ENCODE peak calls at places on chromosomes 1 and 21, in six cellular contexts. D is choroid plexus epithelial cell, O is esophagus squamous epithelium, M is GM12865, C is right atrium auricular region, B is lower leg skin. F is an unnamed sample.

GRCh38 chr21:14366998-14367397 is 15.9 kb downstream of the HSPA13 start:
- DNase-seq in B (no peak), C (no peak), M (no peak), D (no peak), O (no peak), F (no peak)

GRCh38 chr1:247228133-247228532 is 27.7 kb upstream of the VN1R5 start:
- DNase-seq in B (no peak), C (no peak), D (peak), M (no peak), O (no peak), F (no peak)

GRCh38 chr1:201648066-201648910 is 109.4 kb downstream of the NAV1 start:
- DNase-seq in B (no peak), D (peak), M (no peak), C (no peak), O (no peak), F (peak)

GRCh38 chr1:220528679-220529529 is 968 bp downstream of the MARK1 start:
- DNase-seq in B (peak), M (peak), O (no peak), C (no peak), D (no peak), F (peak)

GRCh38 chr1:112870887-112871646 is 84.9 kb downstream of the SLC16A1 start:
- DNase-seq in D (no peak), O (no peak), M (no peak), B (no peak), C (no peak), F (no peak)

GRCh38 chr1:44213222-44214112 is at the start of gene DMAP1:
- DNase-seq in D (peak), C (peak), O (no peak), B (peak), M (peak), F (peak)

GRCh38 chr1:47732489-47732888 is 264.7 kb downstream of the TRABD2B start:
- DNase-seq in M (no peak), D (no peak), B (no peak), O (no peak), C (no peak), F (no peak)

GRCh38 chr1:17765444-17766411 is 10.6 kb downstream of the ACTL8 start:
- DNase-seq in C (no peak), O (no peak), B (no peak), D (peak), M (no peak), F (no peak)

GRCh38 chr1:23460519-23460918 is 23.5 kb downstream of the ASAP3 start:
- DNase-seq in C (no peak), B (no peak), O (no peak), M (no peak), D (no peak), F (peak)

GRCh38 chr1:58457023-58457635 is 89.4 kb downstream of the OMA1 start:
- DNase-seq in C (no peak), O (no peak), M (no peak), D (peak), B (no peak), F (no peak)

GRCh38 chr1:150578278-150579109 is 916 bp downstream of the MCL1 start:
- DNase-seq in D (peak), B (no peak), M (peak), O (no peak), C (no peak), F (peak)

GRCh38 chr1:106554294-106554693 is 502.2 kb upstream of the PRMT6 start:
- DNase-seq in M (no peak), O (no peak), B (no peak), D (peak), C (no peak), F (peak)

GRCh38 chr1:205774277-205775014 is 836 bp downstream of the RAB29 start:
- DNase-seq in O (no peak), D (peak), M (peak), B (no peak), C (no peak), F (peak)

GRCh38 chr21:46515109-46515508 is 56.4 kb downstream of the DIP2A start:
- DNase-seq in C (peak), O (no peak), D (peak), B (peak), M (no peak), F (peak)

GRCh38 chr1:156295391-156295947 is at the start of gene GLMP:
- DNase-seq in M (peak), O (no peak), B (peak), C (peak), D (peak), F (peak)

GRCh38 chr1:60428161-60428560 is 354.6 kb upstream of the C1orf87 start:
- DNase-seq in B (no peak), C (no peak), O (no peak), M (no peak), D (peak), F (no peak)

GRCh38 chr21:22842875-22843274 is 1844.7 kb downstream of the NCAM2 start:
- DNase-seq in D (no peak), C (no peak), O (no peak), B (no peak), M (no peak), F (no peak)

GRCh38 chr1:236922190-236922589 is 82.1 kb downstream of the MT1HL1 start:
- DNase-seq in O (no peak), C (no peak), B (no peak), M (no peak), D (no peak), F (peak)

GRCh38 chr1:168089326-168089978 is 47.3 kb downstream of the GPR161 start:
- DNase-seq in O (no peak), D (no peak), B (peak), C (no peak), M (no peak), F (no peak)

GRCh38 chr1:207763091-207763490 is 11.2 kb downstream of the CD46 start:
- DNase-seq in C (no peak), D (no peak), B (no peak), O (no peak), M (no peak), F (no peak)
- TF ChIP-seq CTCF in C (no peak), D (no peak), B (no peak), O (no peak), M (no peak), F (no peak)

GRCh38 chr1:5637171-5637570 is 355.1 kb downstream of the NPHP4 start:
- DNase-seq in B (peak), D (no peak), C (no peak), M (peak), O (no peak), F (peak)
- TF ChIP-seq CTCF in B (no peak), D (peak), C (peak), M (peak), O (peak), F (peak)

DNA sequence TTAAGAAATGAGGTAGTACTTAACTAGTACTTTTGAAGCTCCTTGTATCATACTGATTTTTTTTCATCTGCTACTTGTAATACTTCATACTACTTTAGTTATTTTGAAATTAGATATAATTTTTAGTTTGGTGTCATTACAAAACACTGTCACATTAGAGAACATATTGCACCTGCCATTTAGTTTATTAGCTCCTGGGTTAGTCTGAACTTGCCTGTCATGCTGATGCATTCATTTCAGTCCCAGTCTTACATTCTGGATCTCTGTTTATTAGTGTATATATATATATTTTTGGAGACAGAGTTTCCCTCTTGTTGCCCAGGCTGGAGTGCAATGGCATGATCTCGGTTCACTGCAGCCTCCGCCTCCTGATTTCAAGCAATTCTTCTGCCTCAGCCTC is 50.3 kb downstream of the DYRK1A start:
- DNase-seq in O (no peak), B (no peak), D (no peak), M (no peak), C (no peak), F (no peak)
- TF ChIP-seq CTCF in O (no peak), B (no peak), D (no peak), M (no peak), C (no peak), F (no peak)

GRCh38 chr21:16587671-16588379 is 858.0 kb downstream of the USP25 start:
- DNase-seq in O (no peak), D (peak), B (no peak), C (no peak), M (no peak), F (peak)

GRCh38 chr21:16579538-16579937 is 849.8 kb downstream of the USP25 start:
- DNase-seq in C (no peak), D (peak), B (no peak), O (no peak), M (no peak), F (peak)

GRCh38 chr21:16580661-16581060 is 850.9 kb downstream of the USP25 start:
- DNase-seq in C (no peak), M (no peak), D (no peak), O (no peak), B (no peak), F (no peak)

GRCh38 chr21:16587141-16587570 is 857.4 kb downstream of the USP25 start:
- DNase-seq in B (no peak), O (no peak), C (no peak), M (no peak), D (peak), F (peak)

GRCh38 chr21:16583567-16583966 is 853.8 kb downstream of the USP25 start:
- DNase-seq in C (no peak), O (no peak), B (no peak), M (no peak), D (no peak), F (no peak)
- TF ChIP-seq CTCF in C (no peak), O (no peak), B (no peak), M (no peak), D (no peak), F (no peak)

GRCh38 chr1:11057477-11057876 is 2.3 kb downstream of the SRM start:
- DNase-seq in O (no peak), C (no peak), M (no peak), B (no peak), D (no peak), F (no peak)
- TF ChIP-seq CTCF in O (no peak), C (no peak), M (no peak), B (no peak), D (no peak), F (no peak)

F was measured in epithelial cell of esophagus.